ENCODE peak calls at places on chromosomes 5 and 9, in nine cellular contexts. B is heart left ventricle; G is activated CD8-positive, alpha-beta memory T cell treated with anti-CD3 and anti-CD28 coated beads for 1 hour; F is SK-MEL-5; R is nephron progenitor cell; I is upper lobe of right lung; K is A549; D is stimulated activated CD4-positive, alpha-beta T cell treated with anti-CD3 and anti-CD28 coated beads, Interleukin-1b, Interleukin-23, amount 100 ng/mL, for 24 hours; W is HuH-7. A is an unnamed sample.

GRCh38 chr5:43839218-43839617 is 236.2 kb downstream of the NNT start:
- DNase-seq in B (no peak), G (no peak), F (no peak), R (no peak), I (no peak), K (no peak), D (no peak), W (no peak), A (no peak)

GRCh38 chr5:104793031-104793430 is 1230.4 kb upstream of the NUDT12 start:
- DNase-seq in B (no peak), G (no peak), F (no peak), R (no peak), I (no peak), K (no peak), D (no peak), W (no peak), A (no peak)

GRCh38 chr9:94801685-94802084 is 75.2 kb downstream of the AOPEP start:
- DNase-seq in B (no peak), G (no peak), F (no peak), R (no peak), I (no peak), K (no peak), D (no peak), W (no peak), A (no peak)

GRCh38 chr9:95857122-95857521 is 18.4 kb upstream of the ERCC6L2 start:
- DNase-seq in B (no peak), G (no peak), F (no peak), R (peak; percentile 15), I (no peak), K (no peak), D (no peak), W (peak; percentile 15), A (no peak)

GRCh38 chr5:139378101-139378825 is 4.8 kb downstream of the SLC23A1 start:
- DNase-seq in B (no peak), G (no peak), F (no peak), R (no peak), I (peak; percentile 68), K (no peak), D (no peak), W (no peak), A (no peak)

GRCh38 chr9:123550012-123550411 is 194.0 kb downstream of the CRB2 start:
- DNase-seq in B (no peak), G (no peak), F (peak; percentile 28), R (no peak), I (no peak), K (no peak), D (no peak), W (no peak), A (no peak)

GRCh38 chr9:135067091-135067710 is 20.3 kb upstream of the OLFM1 start:
- DNase-seq in B (no peak), G (no peak), F (no peak), R (no peak), I (peak; percentile 46), K (no peak), D (no peak), W (no peak), A (no peak)

GRCh38 chr9:34628656-34629491 is at the start of gene ARID3C:
- DNase-seq in B (no peak), G (peak; percentile 39), F (no peak), R (peak; percentile 73), I (peak; percentile 75), K (no peak), D (no peak), W (peak; percentile 51), A (no peak)

GRCh38 chr5:79567926-79568549 is 44.2 kb upstream of the TENT2 start:
- DNase-seq in B (no peak), G (no peak), F (no peak), R (no peak), I (no peak), K (no peak), D (no peak), W (no peak), A (no peak)

GRCh38 chr9:69548676-69549075 is 123.5 kb downstream of the APBA1 start:
- DNase-seq in B (no peak), G (no peak), F (peak; percentile 69), R (no peak), I (no peak), K (no peak), D (no peak), W (no peak), A (peak; percentile 33)